ENCODE peak calls at places on chromosomes 2 and 18, in ten cellular contexts. One of them, this sample, is unnamed.

GRCh38 chr2:191247381-191248057 is 2.3 kb downstream of the MYO1B start:
- DNase-seq in dorsolateral prefrontal cortex: no peak
- DNase-seq in Peyer's patch: peak; percentile 53
- DNase-seq in thyroid gland: no peak
- DNase-seq in A549: peak; percentile 89
- DNase-seq in RWPE1: peak; percentile 85
- DNase-seq in breast epithelium: no peak
- DNase-seq in colonic mucosa: peak; percentile 76
- DNase-seq in A673: peak; percentile 64
- DNase-seq in uterus: peak; percentile 50
- DNase-seq in this sample: no peak

GRCh38 chr2:106057206-106057605 is 136.9 kb downstream of the UXS1 start:
- DNase-seq in thyroid gland: no peak
- DNase-seq in A549: peak; percentile 13
- DNase-seq in colonic mucosa: no peak
- DNase-seq in dorsolateral prefrontal cortex: no peak
- DNase-seq in A673: no peak
- DNase-seq in RWPE1: peak; percentile 48
- DNase-seq in breast epithelium: no peak
- DNase-seq in Peyer's patch: no peak
- DNase-seq in uterus: no peak
- DNase-seq in this sample: no peak

GRCh38 chr2:181438298-181438697 is 18.9 kb upstream of the ITGA4 start:
- DNase-seq in breast epithelium: no peak
- DNase-seq in A673: peak; percentile 15
- DNase-seq in A549: peak; percentile 12
- DNase-seq in RWPE1: no peak
- DNase-seq in uterus: no peak
- DNase-seq in Peyer's patch: no peak
- DNase-seq in dorsolateral prefrontal cortex: no peak
- DNase-seq in colonic mucosa: no peak
- DNase-seq in thyroid gland: no peak
- DNase-seq in this sample: no peak

GRCh38 chr2:144358979-144359541 is 160.9 kb downstream of the ZEB2 start:
- DNase-seq in uterus: no peak
- DNase-seq in breast epithelium: no peak
- DNase-seq in A673: no peak
- DNase-seq in Peyer's patch: no peak
- DNase-seq in RWPE1: no peak
- DNase-seq in A549: peak; percentile 33
- DNase-seq in colonic mucosa: no peak
- DNase-seq in thyroid gland: no peak
- DNase-seq in dorsolateral prefrontal cortex: no peak
- DNase-seq in this sample: no peak

GRCh38 chr2:13884271-13884976 is 748.1 kb upstream of the LRATD1 start:
- DNase-seq in breast epithelium: no peak
- DNase-seq in thyroid gland: no peak
- DNase-seq in dorsolateral prefrontal cortex: no peak
- DNase-seq in A549: no peak
- DNase-seq in A673: no peak
- DNase-seq in colonic mucosa: no peak
- DNase-seq in Peyer's patch: no peak
- DNase-seq in uterus: no peak
- DNase-seq in RWPE1: no peak
- DNase-seq in this sample: no peak

GRCh38 chr2:218036371-218036770 is 32.7 kb upstream of the RUFY4 start:
- DNase-seq in thyroid gland: no peak
- DNase-seq in uterus: no peak
- DNase-seq in colonic mucosa: no peak
- DNase-seq in RWPE1: no peak
- DNase-seq in breast epithelium: no peak
- DNase-seq in Peyer's patch: no peak
- DNase-seq in A549: no peak
- DNase-seq in dorsolateral prefrontal cortex: no peak
- DNase-seq in A673: no peak
- DNase-seq in this sample: no peak

GRCh38 chr2:233446616-233447305 is 92.5 kb downstream of the DGKD start:
- DNase-seq in A549: no peak
- DNase-seq in A673: no peak
- DNase-seq in Peyer's patch: peak; percentile 41
- DNase-seq in thyroid gland: no peak
- DNase-seq in RWPE1: no peak
- DNase-seq in breast epithelium: no peak
- DNase-seq in colonic mucosa: no peak
- DNase-seq in uterus: no peak
- DNase-seq in dorsolateral prefrontal cortex: no peak
- DNase-seq in this sample: no peak

GRCh38 chr2:109120166-109120565 is 8.8 kb upstream of the SH3RF3 start:
- DNase-seq in colonic mucosa: no peak
- DNase-seq in RWPE1: no peak
- DNase-seq in A673: no peak
- DNase-seq in A549: no peak
- DNase-seq in uterus: no peak
- DNase-seq in breast epithelium: no peak
- DNase-seq in thyroid gland: no peak
- DNase-seq in dorsolateral prefrontal cortex: no peak
- DNase-seq in Peyer's patch: no peak
- DNase-seq in this sample: no peak

GRCh38 chr18:61643884-61644647 is 248.7 kb downstream of the RNF152 start:
- DNase-seq in breast epithelium: no peak
- DNase-seq in RWPE1: no peak
- DNase-seq in dorsolateral prefrontal cortex: no peak
- DNase-seq in uterus: no peak
- DNase-seq in thyroid gland: no peak
- DNase-seq in A673: no peak
- DNase-seq in A549: no peak
- DNase-seq in Peyer's patch: no peak
- DNase-seq in colonic mucosa: no peak
- DNase-seq in this sample: no peak

DNA sequence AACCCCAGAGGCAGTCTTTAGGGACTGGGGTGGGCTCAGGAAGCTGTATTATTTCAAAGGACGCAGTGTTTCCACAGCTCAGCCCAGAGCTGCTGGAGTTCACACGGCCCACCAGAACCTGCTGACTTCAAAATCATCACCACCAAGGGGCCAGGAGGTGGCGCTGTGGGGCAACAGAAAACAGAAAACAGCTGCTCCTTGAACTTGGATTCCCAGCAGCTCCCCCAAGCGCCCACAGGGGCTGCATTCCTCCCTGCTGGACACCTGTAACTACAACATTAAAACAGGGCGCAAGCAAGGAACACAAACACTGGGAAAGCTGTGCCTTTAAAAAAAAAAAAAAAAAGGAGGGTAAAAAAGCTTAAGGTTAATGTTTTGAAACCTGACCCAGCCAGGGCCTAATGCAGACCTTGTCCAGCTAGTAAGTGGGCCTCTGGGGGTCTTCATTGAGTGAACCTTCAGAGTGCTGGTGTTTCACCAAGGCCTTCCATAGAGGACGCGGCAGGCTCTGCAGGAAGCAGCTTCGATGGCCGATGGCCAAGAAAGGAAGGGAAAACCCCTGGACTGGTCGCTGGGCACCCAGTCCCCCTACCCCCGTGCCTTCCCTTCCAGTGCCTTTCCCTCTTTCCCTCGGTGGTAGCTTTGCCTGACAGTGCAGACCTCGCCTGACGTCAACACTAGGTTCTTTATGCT is 25.9 kb downstream of the MLPH start:
- DNase-seq in uterus: peak; percentile 92
- DNase-seq in thyroid gland: peak; percentile 94
- DNase-seq in RWPE1: peak; percentile 86
- DNase-seq in A549: peak; percentile 90
- DNase-seq in dorsolateral prefrontal cortex: peak; percentile 80
- DNase-seq in A673: peak; percentile 90
- DNase-seq in breast epithelium: peak; percentile 89
- DNase-seq in colonic mucosa: peak; percentile 88
- DNase-seq in Peyer's patch: peak; percentile 88
- DNase-seq in this sample: peak; percentile 68
- H3K27ac ChIP-seq in uterus: peak overlapping the region; percentile 67
- H3K27ac ChIP-seq in thyroid gland: peak overlapping the region; percentile 4
- H3K27ac ChIP-seq in RWPE1: peak overlapping the region; percentile 43
- H3K27ac ChIP-seq in A549: peak overlapping the region; percentile 98
- H3K27ac ChIP-seq in dorsolateral prefrontal cortex: peak overlapping the region; percentile 38
- H3K27ac ChIP-seq in A673: no peak overlapping the region
- H3K27ac ChIP-seq in breast epithelium: peak overlapping the region; percentile 66
- H3K27ac ChIP-seq in colonic mucosa: no peak overlapping the region
- H3K27ac ChIP-seq in Peyer's patch: no peak overlapping the region
- H3K27ac ChIP-seq in this sample: no peak overlapping the region

DNA sequence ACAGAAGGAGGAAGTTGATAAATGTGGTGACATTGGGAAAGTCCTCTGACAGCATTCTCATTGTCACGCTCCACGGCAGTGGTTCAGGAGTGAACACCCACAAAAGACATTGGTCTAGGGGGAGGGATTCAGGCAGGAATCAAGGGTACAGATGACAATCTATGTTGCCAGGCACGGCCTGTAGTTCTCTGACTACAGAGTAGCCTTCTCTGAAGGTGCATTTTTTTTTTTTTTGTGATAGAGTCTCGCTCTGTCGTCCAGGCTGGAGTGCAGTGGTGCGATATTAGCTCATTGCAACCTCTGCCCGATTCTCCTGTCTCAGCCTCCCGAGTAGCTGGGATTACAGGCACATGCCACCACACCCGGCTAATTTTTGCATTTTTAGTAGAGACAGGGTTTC is 7.4 kb upstream of the MOB1A start:
- DNase-seq in uterus: no peak
- DNase-seq in thyroid gland: no peak
- DNase-seq in RWPE1: no peak
- DNase-seq in A673: no peak
- DNase-seq in breast epithelium: no peak
- DNase-seq in Peyer's patch: no peak
- DNase-seq in A549: no peak
- DNase-seq in dorsolateral prefrontal cortex: no peak
- DNase-seq in colonic mucosa: no peak
- DNase-seq in this sample: no peak
- H3K27ac ChIP-seq in uterus: no peak overlapping the region
- H3K27ac ChIP-seq in thyroid gland: no peak overlapping the region
- H3K27ac ChIP-seq in RWPE1: peak overlapping the region; percentile 19
- H3K27ac ChIP-seq in A673: no peak overlapping the region
- H3K27ac ChIP-seq in breast epithelium: no peak overlapping the region
- H3K27ac ChIP-seq in Peyer's patch: no peak overlapping the region
- H3K27ac ChIP-seq in A549: no peak overlapping the region
- H3K27ac ChIP-seq in dorsolateral prefrontal cortex: peak overlapping the region; percentile 31
- H3K27ac ChIP-seq in colonic mucosa: no peak overlapping the region
- H3K27ac ChIP-seq in this sample: no peak overlapping the region

DNA sequence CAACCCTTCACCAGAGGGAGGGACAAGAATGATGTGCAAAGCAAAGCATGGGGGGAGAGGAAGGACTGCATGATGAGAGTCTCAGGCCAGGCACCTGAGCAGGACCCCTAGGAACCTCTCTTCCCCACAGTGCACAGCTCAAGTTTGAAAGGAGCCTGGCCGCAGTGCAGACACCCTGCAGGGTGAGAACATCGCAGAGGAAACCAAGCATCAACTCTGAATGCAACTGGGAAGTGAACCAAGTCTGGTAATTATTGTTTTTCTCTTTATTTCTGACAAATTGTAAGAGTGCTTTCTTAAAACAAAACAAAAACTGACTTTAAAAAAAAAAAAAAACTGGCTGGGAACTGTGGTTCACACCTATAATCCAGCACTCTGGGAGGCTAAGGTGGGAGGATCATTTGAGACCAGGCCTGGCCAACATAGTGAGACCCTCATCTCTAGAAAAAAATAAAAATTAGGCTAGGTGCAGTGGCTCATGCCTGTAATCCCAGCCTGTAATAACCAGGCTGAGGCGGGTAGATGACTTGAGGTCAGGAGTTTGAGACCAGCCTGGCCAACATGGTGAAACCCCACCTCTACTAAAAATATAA is 15.3 kb downstream of the NPC1 start:
- DNase-seq in colonic mucosa: no peak
- DNase-seq in A549: no peak
- DNase-seq in Peyer's patch: no peak
- DNase-seq in thyroid gland: no peak
- DNase-seq in breast epithelium: no peak
- DNase-seq in A673: no peak
- DNase-seq in dorsolateral prefrontal cortex: no peak
- DNase-seq in RWPE1: no peak
- DNase-seq in uterus: no peak
- DNase-seq in this sample: no peak
- H3K27ac ChIP-seq in colonic mucosa: no peak overlapping the region
- H3K27ac ChIP-seq in A549: no peak overlapping the region
- H3K27ac ChIP-seq in Peyer's patch: no peak overlapping the region
- H3K27ac ChIP-seq in thyroid gland: no peak overlapping the region
- H3K27ac ChIP-seq in breast epithelium: no peak overlapping the region
- H3K27ac ChIP-seq in A673: no peak overlapping the region
- H3K27ac ChIP-seq in dorsolateral prefrontal cortex: peak overlapping the region; percentile 55
- H3K27ac ChIP-seq in RWPE1: no peak overlapping the region
- H3K27ac ChIP-seq in uterus: no peak overlapping the region
- H3K27ac ChIP-seq in this sample: peak overlapping the region; percentile 28

DNA sequence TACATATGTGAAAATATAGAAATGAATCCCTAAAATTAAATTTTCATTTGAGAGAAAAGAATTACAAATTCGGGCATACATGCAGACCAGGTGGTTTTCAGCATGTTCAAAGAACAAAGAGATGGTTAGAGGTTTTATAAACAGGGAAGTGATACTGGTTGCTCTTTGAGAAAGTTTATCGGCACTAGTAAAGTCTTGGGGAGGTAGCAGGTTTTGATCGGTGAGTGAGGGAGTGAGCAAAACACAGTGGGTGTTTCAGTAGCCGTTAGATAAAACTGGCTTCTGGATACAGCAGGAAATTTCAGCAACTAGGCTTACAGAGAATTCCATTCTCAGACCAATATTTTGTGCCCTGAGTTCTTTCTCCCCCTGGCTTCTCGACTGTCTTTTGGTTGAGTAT is 51.1 kb downstream of the DSC3 start:
- DNase-seq in A673: no peak
- DNase-seq in dorsolateral prefrontal cortex: no peak
- DNase-seq in uterus: no peak
- DNase-seq in Peyer's patch: no peak
- DNase-seq in colonic mucosa: no peak
- DNase-seq in A549: no peak
- DNase-seq in RWPE1: no peak
- DNase-seq in thyroid gland: no peak
- DNase-seq in breast epithelium: no peak
- DNase-seq in this sample: no peak
- H3K27ac ChIP-seq in A673: no peak overlapping the region
- H3K27ac ChIP-seq in dorsolateral prefrontal cortex: no peak overlapping the region
- H3K27ac ChIP-seq in uterus: no peak overlapping the region
- H3K27ac ChIP-seq in Peyer's patch: no peak overlapping the region
- H3K27ac ChIP-seq in colonic mucosa: no peak overlapping the region
- H3K27ac ChIP-seq in A549: no peak overlapping the region
- H3K27ac ChIP-seq in RWPE1: no peak overlapping the region
- H3K27ac ChIP-seq in thyroid gland: no peak overlapping the region
- H3K27ac ChIP-seq in breast epithelium: no peak overlapping the region
- H3K27ac ChIP-seq in this sample: no peak overlapping the region

This sample was measured in substantia nigra.